ENCODE peak calls at places on chromosomes 3 and 15, in six cellular contexts. P is left ventricle myocardium superior, M is nephron progenitor cell, O is epithelial cell of esophagus, B is NCI-H1105, C is Calu3. Z is an unnamed sample.
A peak's percentile ranks its signal among the peaks of the same experiment; 100 is the strongest.

GRCh38 chr3:101509811-101510210 is 3.2 kb downstream of the SENP7 start:
- DNase-seq in P (no peak), M (no peak), O (peak; percentile 71), B (no peak), C (no peak), Z (no peak)

GRCh38 chr15:62059818-62060115 is 480 bp downstream of the VPS13C start:
- DNase-seq in P (no peak), M (no peak), O (peak; percentile 47), B (peak; percentile 26), C (peak; percentile 63), Z (no peak)

GRCh38 chr15:27336676-27337075 is 365.7 kb downstream of the GABRG3 start:
- DNase-seq in P (no peak), M (no peak), O (no peak), B (no peak), C (no peak), Z (no peak)

GRCh38 chr3:125125822-125126245 is 70.0 kb upstream of the HEG1 start:
- DNase-seq in P (no peak), M (no peak), O (peak; percentile 58), B (no peak), C (no peak), Z (no peak)

GRCh38 chr3:54240-54639 is 142.3 kb upstream of the CHL1 start:
- DNase-seq in P (no peak), M (no peak), O (no peak), B (no peak), C (no peak), Z (no peak)

GRCh38 chr3:13022348-13023250 is 50.6 kb downstream of the IQSEC1 start:
- DNase-seq in P (peak; percentile 88), M (peak; percentile 73), O (no peak), B (no peak), C (peak; percentile 81), Z (no peak)

GRCh38 chr15:74710349-74711094 is 14.7 kb upstream of the EDC3 start:
- DNase-seq in P (no peak), M (no peak), O (no peak), B (no peak), C (no peak), Z (no peak)

GRCh38 chr3:194906229-194906629 is 220.5 kb downstream of the FAM43A start:
- DNase-seq in P (no peak), M (no peak), O (peak; percentile 74), B (no peak), C (peak; percentile 75), Z (no peak)

GRCh38 chr3:130759692-130760338 is 13.2 kb upstream of the PIK3R4 start:
- DNase-seq in P (peak; percentile 32), M (peak; percentile 43), O (peak; percentile 79), B (peak; percentile 76), C (peak; percentile 85), Z (no peak)

GRCh38 chr3:190902292-190902691 is 39.8 kb upstream of the GMNC start:
- DNase-seq in P (no peak), M (no peak), O (peak; percentile 74), B (no peak), C (no peak), Z (no peak)

GRCh38 chr3:100797921-100798491 is 88.7 kb downstream of the TFG start:
- DNase-seq in P (no peak), M (no peak), O (no peak), B (no peak), C (no peak), Z (no peak)

GRCh38 chr3:109070232-109070631 is 47.7 kb downstream of the MORC1 start:
- DNase-seq in P (no peak), M (no peak), O (no peak), B (no peak), C (no peak), Z (no peak)

GRCh38 chr15:52295421-52295991 is at the start of gene MYO5C:
- DNase-seq in P (peak; percentile 89), M (peak; percentile 78), O (peak; percentile 72), B (peak; percentile 85), C (peak; percentile 93), Z (peak; percentile 97)

GRCh38 chr15:85786778-85787114 is 8.0 kb downstream of the KLHL25 start:
- DNase-seq in P (no peak), M (no peak), O (no peak), B (no peak), C (no peak), Z (no peak)

GRCh38 chr15:83203543-83203942 is 4.1 kb downstream of the HDGFL3 start:
- DNase-seq in P (no peak), M (no peak), O (no peak), B (no peak), C (no peak), Z (no peak)

GRCh38 chr3:115245899-115246298 is 98.8 kb upstream of the ZBTB20 start:
- DNase-seq in P (no peak), M (no peak), O (peak; percentile 26), B (no peak), C (no peak), Z (no peak)

GRCh38 chr3:154799801-154800200 is 280.3 kb upstream of the MME start:
- DNase-seq in P (no peak), M (no peak), O (peak; percentile 61), B (no peak), C (no peak), Z (no peak)

GRCh38 chr3:6644070-6644929 is 216.6 kb upstream of the GRM7 start:
- DNase-seq in P (no peak), M (no peak), O (no peak), B (no peak), C (no peak), Z (no peak)

GRCh38 chr3:66037986-66038369 is 740 bp downstream of the MAGI1 start:
- DNase-seq in P (peak; percentile 36), M (peak; percentile 53), O (no peak), B (peak; percentile 3), C (peak; percentile 17), Z (no peak)

GRCh38 chr15:35624881-35625280 is 78.9 kb upstream of the DPH6 start:
- DNase-seq in P (no peak), M (no peak), O (peak; percentile 70), B (no peak), C (no peak), Z (no peak)

GRCh38 chr3:98817546-98817945 is 54.4 kb downstream of the ST3GAL6 start:
- DNase-seq in P (no peak), M (no peak), O (peak; percentile 57), B (peak; percentile 10), C (no peak), Z (no peak)

GRCh38 chr15:31338879-31339557 is 12.4 kb downstream of the KLF13 start:
- DNase-seq in P (peak; percentile 80), M (peak; percentile 71), O (no peak), B (peak; percentile 62), C (no peak), Z (no peak)

GRCh38 chr3:119380697-119381096 is 82.7 kb downstream of the TMEM39A start:
- DNase-seq in P (no peak), M (no peak), O (peak; percentile 11), B (peak; percentile 17), C (peak; percentile 4), Z (no peak)

GRCh38 chr3:126540342-126540849 is 16.4 kb downstream of the CHST13 start:
- DNase-seq in P (no peak), M (no peak), O (peak; percentile 90), B (no peak), C (peak; percentile 84), Z (peak; percentile 73)

GRCh38 chr15:98746756-98747155 is 98.4 kb downstream of the IGF1R start:
- DNase-seq in P (no peak), M (no peak), O (peak; percentile 55), B (peak; percentile 17), C (no peak), Z (no peak)

GRCh38 chr15:36831125-36831914 is 251.9 kb downstream of the CDIN1 start:
- DNase-seq in P (no peak), M (no peak), O (peak; percentile 72), B (no peak), C (peak; percentile 34), Z (no peak)

GRCh38 chr3:190671658-190672057 is 157.8 kb downstream of the IL1RAP start:
- DNase-seq in P (no peak), M (no peak), O (no peak), B (no peak), C (peak; percentile 34), Z (no peak)

GRCh38 chr3:155457591-155457990 is 164.1 kb upstream of the STRIT1 start:
- DNase-seq in P (no peak), M (no peak), O (no peak), B (no peak), C (no peak), Z (no peak)

GRCh38 chr3:59237121-59237520 is 187.3 kb upstream of the CFAP20DC start:
- DNase-seq in P (no peak), M (no peak), O (peak; percentile 71), B (no peak), C (no peak), Z (no peak)

Z was measured in RWPE2.